ENCODE peak calls at places on chromosomes 12 and 14, in eight cellular contexts. R, U, N, E, T, S, B and V are unnamed samples.

GRCh38 chr12:75683220-75683619 is 171.8 kb upstream of the KRR1 start:
- DNase-seq in R (no peak), U (no peak), N (no peak), E (no peak), T (no peak), S (no peak), B (no peak), V (no peak)

GRCh38 chr14:39368261-39368959 is 63.8 kb downstream of the FBXO33 start:
- DNase-seq in R (peak), U (peak), N (no peak), E (peak), T (peak), S (peak), B (peak), V (no peak)

GRCh38 chr14:52987042-52987441 is 36.2 kb upstream of the FERMT2 start:
- DNase-seq in R (no peak), U (no peak), N (no peak), E (no peak), T (no peak), S (no peak), B (no peak), V (no peak)

GRCh38 chr14:20551606-20552005 is 9.2 kb downstream of the RNASE9 start:
- DNase-seq in R (no peak), U (no peak), N (no peak), E (no peak), T (no peak), S (no peak), B (no peak), V (no peak)

GRCh38 chr12:60494249-60494648 is 898.4 kb downstream of the SLC16A7 start:
- DNase-seq in R (peak), U (peak), N (no peak), E (no peak), T (no peak), S (peak), B (no peak), V (no peak)

GRCh38 chr14:80475074-80475473 is 263.8 kb upstream of the DIO2 start:
- DNase-seq in R (peak), U (no peak), N (no peak), E (no peak), T (no peak), S (peak), B (no peak), V (no peak)

GRCh38 chr14:29953501-29953900 is 25.9 kb upstream of the PRKD1 start:
- DNase-seq in R (no peak), U (no peak), N (no peak), E (no peak), T (no peak), S (no peak), B (no peak), V (no peak)

GRCh38 chr14:53306926-53307325 is 153.8 kb upstream of the DDHD1 start:
- DNase-seq in R (peak), U (no peak), N (no peak), E (no peak), T (no peak), S (peak), B (peak), V (no peak)

GRCh38 chr12:120662879-120663278 is 22.5 kb downstream of the CABP1 start:
- DNase-seq in R (no peak), U (no peak), N (no peak), E (peak), T (peak), S (no peak), B (no peak), V (no peak)

GRCh38 chr12:71685312-71685906 is 473 bp upstream of the TMEM19 start:
- DNase-seq in R (no peak), U (no peak), N (no peak), E (no peak), T (no peak), S (no peak), B (no peak), V (no peak)

GRCh38 chr14:99574099-99574880 is 29.7 kb downstream of the CCDC85C start:
- DNase-seq in R (peak), U (peak), N (no peak), E (no peak), T (no peak), S (peak), B (peak), V (no peak)

GRCh38 chr12:47935196-47935595 is 28.2 kb upstream of the TMEM106C start:
- DNase-seq in R (peak), U (peak), N (peak), E (no peak), T (no peak), S (no peak), B (no peak), V (no peak)

GRCh38 chr12:20985399-20985798 is 145.6 kb upstream of the SLCO1B1 start:
- DNase-seq in R (no peak), U (no peak), N (no peak), E (peak), T (no peak), S (no peak), B (no peak), V (no peak)

GRCh38 chr14:42378274-42378673 is 771.6 kb downstream of the LRFN5 start:
- DNase-seq in R (no peak), U (no peak), N (no peak), E (peak), T (no peak), S (no peak), B (no peak), V (no peak)
- TF ChIP-seq CTCF in R (no peak), U (no peak), N (no peak), E (peak), T (no peak), S (peak), B (no peak), V (no peak)

GRCh38 chr12:25585662-25586061 is 32.6 kb upstream of the LMNTD1 start:
- DNase-seq in R (no peak), U (no peak), N (no peak), E (no peak), T (no peak), S (no peak), B (no peak), V (no peak)

GRCh38 chr12:25581067-25581466 is 28.0 kb upstream of the LMNTD1 start:
- DNase-seq in R (peak), U (no peak), N (no peak), E (no peak), T (no peak), S (no peak), B (no peak), V (no peak)

GRCh38 chr12:25587346-25587745 is 34.3 kb upstream of the LMNTD1 start:
- DNase-seq in R (no peak), U (no peak), N (no peak), E (no peak), T (no peak), S (no peak), B (no peak), V (no peak)

GRCh38 chr12:25585021-25585523 is 32.0 kb upstream of the LMNTD1 start:
- DNase-seq in R (peak), U (no peak), N (no peak), E (no peak), T (no peak), S (no peak), B (peak), V (no peak)

GRCh38 chr12:25583545-25583944 is 30.5 kb upstream of the LMNTD1 start:
- DNase-seq in R (peak), U (peak), N (no peak), E (no peak), T (no peak), S (peak), B (no peak), V (no peak)
- TF ChIP-seq CTCF in R (peak), U (peak), N (no peak), E (no peak), T (no peak), S (peak), B (no peak), V (no peak)

DNA sequence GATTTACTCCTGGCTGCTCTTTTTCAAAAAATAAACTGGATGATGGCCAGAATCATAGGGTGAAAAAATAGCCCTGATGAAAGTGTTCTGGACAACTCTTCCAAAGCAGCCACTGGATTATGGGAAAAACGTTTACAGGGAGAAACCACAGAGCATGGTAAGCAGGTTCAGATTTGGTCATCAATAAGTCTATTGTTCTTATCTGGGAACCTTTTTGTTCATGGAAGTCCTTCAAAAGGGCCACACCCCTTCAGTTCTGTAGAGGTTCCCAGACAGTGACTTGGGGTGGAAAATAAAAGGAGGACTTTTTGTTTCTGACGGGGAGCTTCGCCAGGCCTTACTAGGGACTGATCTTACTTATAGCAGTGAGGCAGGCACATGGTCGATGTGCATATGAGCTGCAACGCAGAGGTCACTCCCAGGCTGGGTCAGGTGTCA is 117.4 kb upstream of the SLC38A2 start:
- DNase-seq in R (peak), U (no peak), N (no peak), E (no peak), T (no peak), S (no peak), B (no peak), V (no peak)
- TF ChIP-seq CTCF in R (no peak), U (no peak), N (no peak), E (no peak), T (no peak), S (no peak), B (no peak), V (no peak)

DNA sequence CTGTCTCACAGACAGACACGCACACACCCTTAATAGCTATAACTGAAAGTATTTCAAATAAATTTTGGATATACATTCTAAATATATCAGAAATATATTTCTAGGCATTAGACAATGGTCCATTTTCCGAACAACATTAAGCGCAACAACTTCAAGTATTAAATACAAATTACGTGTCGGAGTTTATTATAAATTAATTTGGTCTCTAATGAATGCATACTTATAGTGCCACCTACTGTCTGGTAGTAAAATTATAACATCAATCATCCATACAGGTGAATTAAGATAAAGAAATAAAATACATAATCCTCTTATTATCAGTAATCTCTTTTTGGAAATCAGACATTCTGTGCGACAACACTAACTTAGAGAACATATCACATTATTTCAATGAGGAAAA is 27.2 kb upstream of the CMAS start:
- DNase-seq in R (peak), U (no peak), N (no peak), E (no peak), T (peak), S (peak), B (no peak), V (no peak)
- TF ChIP-seq CTCF in R (peak), U (peak), N (peak), E (peak), T (peak), S (peak), B (peak), V (peak)

GRCh38 chr12:25970916-25971674 is 12.6 kb downstream of the RASSF8 start:
- DNase-seq in R (peak), U (no peak), N (no peak), E (no peak), T (no peak), S (no peak), B (no peak), V (no peak)
- TF ChIP-seq CTCF in R (peak), U (peak), N (no peak), E (no peak), T (no peak), S (peak), B (no peak), V (peak)